ENCODE peak calls at places on chromosomes 16 and 17, in seven cellular contexts. T is colonic mucosa, Q is neural crest cell, L is thoracic aorta, X is sigmoid colon, S is BJ, P is fibroblast of lung. W is an unnamed sample.

GRCh38 chr17:71855000-71855399 is 265.8 kb upstream of the SOX9 start:
- DNase-seq in T (no peak), Q (no peak), L (no peak), X (no peak), S (no peak), P (no peak), W (no peak)

GRCh38 chr16:82641336-82641984 is 14.7 kb downstream of the CDH13 start:
- DNase-seq in T (no peak), Q (no peak), L (no peak), X (no peak), S (no peak), P (peak), W (no peak)

GRCh38 chr17:40122466-40122943 is 734 bp downstream of the MSL1 start:
- DNase-seq in T (peak), Q (peak), L (no peak), X (peak), S (no peak), P (peak), W (peak)

GRCh38 chr16:79286646-79287423 is 313.7 kb downstream of the MAF start:
- DNase-seq in T (peak), Q (no peak), L (no peak), X (peak), S (no peak), P (no peak), W (peak)

GRCh38 chr17:54969658-54970572 is 1.4 kb downstream of the STXBP4 start:
- DNase-seq in T (no peak), Q (no peak), L (no peak), X (no peak), S (no peak), P (no peak), W (no peak)

GRCh38 chr16:71727545-71728324 is 3.2 kb upstream of the PHLPP2 start:
- DNase-seq in T (no peak), Q (no peak), L (no peak), X (no peak), S (no peak), P (no peak), W (no peak)

GRCh38 chr17:72937687-72938086 is 154.8 kb downstream of the SLC39A11 start:
- DNase-seq in T (no peak), Q (no peak), L (no peak), X (no peak), S (no peak), P (no peak), W (no peak)

GRCh38 chr16:51407199-51407598 is 256.1 kb upstream of the SALL1 start:
- DNase-seq in T (no peak), Q (no peak), L (no peak), X (no peak), S (no peak), P (no peak), W (no peak)

GRCh38 chr17:51120357-51120738 is 320 bp downstream of the SPAG9 start:
- DNase-seq in T (peak), Q (peak), L (no peak), X (peak), S (no peak), P (peak), W (no peak)

DNA sequence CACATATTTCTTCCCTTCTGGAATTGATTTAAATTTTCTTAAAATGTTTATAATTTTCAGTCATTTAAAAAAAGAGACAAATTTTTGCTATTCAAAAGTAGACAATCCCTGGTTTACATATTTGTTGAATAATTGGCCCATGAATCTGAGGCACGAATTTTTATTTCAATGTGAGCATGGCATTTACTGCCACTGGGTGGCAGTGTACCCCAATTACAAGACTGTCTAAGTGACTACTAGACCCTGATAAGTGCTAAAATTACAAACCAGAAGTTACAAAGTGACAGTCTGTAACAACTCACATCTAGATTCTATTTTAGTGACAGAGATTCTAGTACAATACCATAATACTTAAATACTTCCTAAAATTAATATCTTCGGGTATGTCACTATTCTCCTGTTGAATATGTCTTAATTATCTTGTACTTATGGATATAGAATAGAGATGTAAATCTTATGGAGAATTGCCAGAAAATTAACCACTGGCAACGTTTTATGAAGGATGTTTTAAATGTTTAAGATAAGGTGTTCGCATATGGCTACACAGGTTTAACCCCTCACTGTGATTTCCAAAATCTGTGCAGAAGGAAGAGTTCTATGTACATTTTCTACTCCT is 235.8 kb downstream of the MAP2K4 start:
- DNase-seq in T (peak), Q (peak), L (no peak), X (peak), S (peak), P (peak), W (peak)
- TF ChIP-seq CTCF in T (peak), Q (peak), L (peak), X (peak), S (peak), P (peak), W (peak)

GRCh38 chr17:75830168-75831031 is 13.8 kb downstream of the UNC13D start:
- DNase-seq in T (peak), Q (peak), L (no peak), X (peak), S (no peak), P (no peak), W (peak)
- TF ChIP-seq CTCF in T (peak), Q (peak), L (peak), X (no peak), S (peak), P (peak), W (peak)

GRCh38 chr16:1492923-1493745 is at the start of gene TELO2:
- DNase-seq in T (peak), Q (peak), L (no peak), X (peak), S (no peak), P (peak), W (peak)
- TF ChIP-seq CTCF in T (no peak), Q (peak), L (no peak), X (no peak), S (no peak), P (no peak), W (no peak)

DNA sequence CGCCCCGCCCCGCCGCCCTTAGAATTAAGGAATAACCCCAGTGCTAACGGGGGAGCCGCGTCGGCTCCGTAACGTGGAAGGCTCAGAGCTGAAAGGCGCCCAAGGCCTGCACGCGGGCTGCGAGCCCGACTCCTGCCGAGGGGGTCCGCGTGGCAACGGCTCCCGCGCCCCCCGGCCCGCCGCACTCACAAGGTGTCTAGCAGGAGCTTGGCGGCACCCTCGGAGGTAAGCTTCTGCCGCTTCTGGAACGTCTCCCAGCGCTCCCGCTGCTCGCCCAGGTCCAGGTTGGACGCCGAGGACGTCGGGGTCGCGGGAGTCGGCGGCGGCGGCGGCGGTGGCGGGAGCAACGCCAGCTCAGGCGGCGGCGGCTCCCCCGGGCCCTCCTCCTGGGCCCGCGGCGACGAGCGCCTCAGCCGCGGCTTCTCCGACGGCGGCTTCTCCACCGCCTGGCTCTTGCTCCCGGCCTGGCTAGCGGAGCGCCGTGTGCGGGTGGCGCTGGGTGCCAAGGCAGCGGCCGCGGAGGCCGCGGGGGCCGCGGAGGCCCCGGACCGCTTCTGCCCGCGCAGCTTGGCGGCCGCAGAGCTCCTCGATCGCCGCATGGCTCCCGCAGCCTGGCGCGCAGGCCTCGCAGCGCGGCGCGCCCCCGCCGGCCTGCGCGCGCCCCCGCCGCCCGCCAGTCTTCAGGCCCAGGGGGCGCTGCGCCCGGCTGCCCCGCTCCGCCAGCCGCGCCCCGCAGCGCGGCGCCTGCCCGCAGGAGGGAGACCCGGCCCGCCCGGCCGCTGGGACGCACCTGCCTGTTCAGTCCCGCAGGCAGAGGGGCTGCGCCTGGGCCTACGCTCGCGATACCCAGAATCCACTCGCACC is at the start of gene CENPV:
- DNase-seq in T (peak), Q (peak), L (no peak), X (peak), S (no peak), P (peak), W (peak)
- TF ChIP-seq CTCF in T (no peak), Q (peak), L (no peak), X (no peak), S (no peak), P (no peak), W (peak)

GRCh38 chr17:16104189-16104588 is 104.6 kb downstream of the TTC19 start:
- DNase-seq in T (no peak), Q (no peak), L (no peak), X (no peak), S (no peak), P (no peak), W (no peak)
- TF ChIP-seq CTCF in T (no peak), Q (no peak), L (no peak), X (no peak), S (no peak), P (no peak), W (no peak)

DNA sequence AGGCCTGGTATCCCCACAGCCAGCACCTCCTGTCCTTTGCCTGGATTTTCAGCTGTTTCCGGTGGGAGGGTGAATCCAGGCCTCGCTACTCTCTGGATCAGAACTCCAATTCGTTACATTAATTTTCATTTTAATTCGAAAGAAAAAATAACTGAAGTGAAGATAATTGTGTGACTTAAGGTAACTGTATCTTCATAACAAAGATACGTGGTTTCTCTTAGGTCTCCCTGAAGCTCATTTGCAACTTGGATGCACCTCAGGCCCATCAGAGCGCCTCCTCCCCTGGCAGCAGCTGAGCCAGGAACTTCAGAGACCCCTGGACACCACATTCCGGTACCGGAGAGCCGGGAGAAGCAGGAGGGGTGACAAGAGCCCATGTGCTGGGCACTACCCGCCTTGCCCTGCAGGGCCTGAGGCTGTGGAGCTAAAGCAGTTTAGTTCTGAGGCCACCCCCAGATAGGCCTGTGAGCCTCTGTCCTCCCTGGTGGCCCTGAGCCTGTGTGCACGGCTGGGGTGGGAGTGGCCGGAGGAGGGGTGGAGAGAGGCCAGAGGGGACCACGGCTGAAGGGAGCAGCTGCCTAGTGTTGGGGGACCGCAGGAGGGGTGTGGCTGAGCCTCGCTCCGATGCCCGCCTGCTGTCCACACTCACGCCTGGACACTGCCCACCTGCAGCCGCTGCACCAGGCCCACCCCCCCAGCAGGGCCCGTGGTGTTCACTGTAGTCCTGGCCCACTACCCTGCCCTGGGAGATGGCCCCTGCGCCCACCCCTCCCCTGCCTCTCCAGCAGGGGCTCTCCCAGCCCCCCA is 11.4 kb upstream of the DUS1L start:
- DNase-seq in T (no peak), Q (no peak), L (no peak), X (no peak), S (no peak), P (no peak), W (no peak)
- TF ChIP-seq CTCF in T (no peak), Q (no peak), L (no peak), X (no peak), S (no peak), P (no peak), W (no peak)

DNA sequence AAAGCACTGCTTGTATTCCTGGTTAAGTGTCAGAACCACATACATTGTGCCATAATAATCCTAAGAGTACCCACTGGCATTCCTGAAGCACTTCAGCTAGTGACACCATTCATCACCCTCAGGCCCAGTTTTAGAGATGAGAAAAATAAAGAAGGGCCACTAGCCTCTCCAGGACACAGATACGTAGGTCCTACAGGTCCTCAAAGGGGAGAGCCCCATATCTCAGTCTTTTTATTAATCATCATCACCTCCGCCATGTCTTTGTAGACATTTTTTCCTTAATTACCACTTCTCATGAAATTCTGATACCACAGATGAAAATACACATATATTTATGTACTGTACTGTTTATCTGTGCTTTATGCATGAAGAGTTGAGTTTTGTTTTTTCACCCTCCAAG is 43.5 kb downstream of the GRB2 start:
- DNase-seq in T (no peak), Q (no peak), L (no peak), X (no peak), S (no peak), P (no peak), W (no peak)
- TF ChIP-seq CTCF in T (no peak), Q (no peak), L (no peak), X (no peak), S (no peak), P (no peak), W (no peak)

GRCh38 chr17:29241015-29241963 is 5.4 kb upstream of the CRYBA1 start:
- DNase-seq in T (no peak), Q (peak), L (peak), X (no peak), S (peak), P (peak), W (no peak)
- TF ChIP-seq CTCF in T (no peak), Q (no peak), L (no peak), X (no peak), S (peak), P (no peak), W (no peak)

W was measured in GM13976.